ENCODE peak calls at places on chromosomes 13 and 19, in eight cellular contexts. One of them, this sample, is unnamed.

GRCh38 chr13:42807866-42808265 is 26.5 kb downstream of the FAM216B start:
- DNase-seq in iris pigment epithelial cell: peak; percentile 85
- DNase-seq in mesenchymal stem cell: peak; percentile 75
- DNase-seq in OCI-LY7: no peak
- DNase-seq in bronchial epithelial cell: peak; percentile 92
- DNase-seq in NCI-H1092 treated with DMSO at 0.1 percent for 48 hours: no peak
- DNase-seq in activated T-cell treated with anti-CD3 and anti-CD28 coated beads, Interleukin-2, amount 50 U/mL, for 72 hours: no peak
- DNase-seq in T-helper 1 cell: no peak
- DNase-seq in this sample: no peak

GRCh38 chr13:25770601-25771000 is 281.2 kb downstream of the SHISA2 start:
- DNase-seq in iris pigment epithelial cell: no peak
- DNase-seq in mesenchymal stem cell: no peak
- DNase-seq in T-helper 1 cell: no peak
- DNase-seq in NCI-H1092 treated with DMSO at 0.1 percent for 48 hours: no peak
- DNase-seq in OCI-LY7: no peak
- DNase-seq in bronchial epithelial cell: no peak
- DNase-seq in activated T-cell treated with anti-CD3 and anti-CD28 coated beads, Interleukin-2, amount 50 U/mL, for 72 hours: no peak
- DNase-seq in this sample: no peak

GRCh38 chr19:19510432-19510831 is 4.9 kb downstream of the TSSK6 start:
- DNase-seq in activated T-cell treated with anti-CD3 and anti-CD28 coated beads, Interleukin-2, amount 50 U/mL, for 72 hours: no peak
- DNase-seq in iris pigment epithelial cell: no peak
- DNase-seq in bronchial epithelial cell: peak; percentile 35
- DNase-seq in OCI-LY7: no peak
- DNase-seq in mesenchymal stem cell: no peak
- DNase-seq in NCI-H1092 treated with DMSO at 0.1 percent for 48 hours: no peak
- DNase-seq in T-helper 1 cell: no peak
- DNase-seq in this sample: no peak

GRCh38 chr19:10544242-10544752 is 593 bp downstream of the ATG4D start:
- DNase-seq in OCI-LY7: peak; percentile 37
- DNase-seq in bronchial epithelial cell: no peak
- DNase-seq in activated T-cell treated with anti-CD3 and anti-CD28 coated beads, Interleukin-2, amount 50 U/mL, for 72 hours: peak; percentile 30
- DNase-seq in T-helper 1 cell: no peak
- DNase-seq in NCI-H1092 treated with DMSO at 0.1 percent for 48 hours: no peak
- DNase-seq in mesenchymal stem cell: peak; percentile 28
- DNase-seq in iris pigment epithelial cell: no peak
- DNase-seq in this sample: peak; percentile 58

GRCh38 chr19:38004505-38005223 is 97.7 kb downstream of the SIPA1L3 start:
- DNase-seq in activated T-cell treated with anti-CD3 and anti-CD28 coated beads, Interleukin-2, amount 50 U/mL, for 72 hours: peak; percentile 21
- DNase-seq in NCI-H1092 treated with DMSO at 0.1 percent for 48 hours: peak; percentile 75
- DNase-seq in iris pigment epithelial cell: peak; percentile 98
- DNase-seq in mesenchymal stem cell: peak; percentile 97
- DNase-seq in OCI-LY7: peak; percentile 93
- DNase-seq in T-helper 1 cell: no peak
- DNase-seq in bronchial epithelial cell: peak; percentile 95
- DNase-seq in this sample: peak; percentile 76

GRCh38 chr19:33273065-33273736 is 29.1 kb downstream of the CEBPA start:
- DNase-seq in bronchial epithelial cell: peak; percentile 45
- DNase-seq in activated T-cell treated with anti-CD3 and anti-CD28 coated beads, Interleukin-2, amount 50 U/mL, for 72 hours: no peak
- DNase-seq in NCI-H1092 treated with DMSO at 0.1 percent for 48 hours: no peak
- DNase-seq in mesenchymal stem cell: no peak
- DNase-seq in OCI-LY7: no peak
- DNase-seq in T-helper 1 cell: no peak
- DNase-seq in iris pigment epithelial cell: no peak
- DNase-seq in this sample: no peak

GRCh38 chr19:3693030-3693925 is 7.0 kb downstream of the PIP5K1C start:
- DNase-seq in T-helper 1 cell: no peak
- DNase-seq in OCI-LY7: no peak
- DNase-seq in bronchial epithelial cell: no peak
- DNase-seq in mesenchymal stem cell: no peak
- DNase-seq in iris pigment epithelial cell: no peak
- DNase-seq in NCI-H1092 treated with DMSO at 0.1 percent for 48 hours: no peak
- DNase-seq in activated T-cell treated with anti-CD3 and anti-CD28 coated beads, Interleukin-2, amount 50 U/mL, for 72 hours: no peak
- DNase-seq in this sample: no peak

GRCh38 chr19:4014541-4015491 is 7.3 kb downstream of the PIAS4 start:
- DNase-seq in activated T-cell treated with anti-CD3 and anti-CD28 coated beads, Interleukin-2, amount 50 U/mL, for 72 hours: peak; percentile 45
- DNase-seq in bronchial epithelial cell: no peak
- DNase-seq in iris pigment epithelial cell: no peak
- DNase-seq in OCI-LY7: peak; percentile 14
- DNase-seq in NCI-H1092 treated with DMSO at 0.1 percent for 48 hours: no peak
- DNase-seq in mesenchymal stem cell: no peak
- DNase-seq in T-helper 1 cell: no peak
- DNase-seq in this sample: no peak

GRCh38 chr19:42153606-42154405 is 21.6 kb upstream of the POU2F2 start:
- DNase-seq in T-helper 1 cell: no peak
- DNase-seq in OCI-LY7: no peak
- DNase-seq in iris pigment epithelial cell: no peak
- DNase-seq in activated T-cell treated with anti-CD3 and anti-CD28 coated beads, Interleukin-2, amount 50 U/mL, for 72 hours: no peak
- DNase-seq in mesenchymal stem cell: no peak
- DNase-seq in bronchial epithelial cell: no peak
- DNase-seq in NCI-H1092 treated with DMSO at 0.1 percent for 48 hours: peak; percentile 75
- DNase-seq in this sample: no peak

GRCh38 chr19:55385236-55385748 is 440 bp upstream of the RPL28 start:
- DNase-seq in iris pigment epithelial cell: peak; percentile 96
- DNase-seq in T-helper 1 cell: peak; percentile 84
- DNase-seq in OCI-LY7: peak; percentile 96
- DNase-seq in mesenchymal stem cell: peak; percentile 97
- DNase-seq in NCI-H1092 treated with DMSO at 0.1 percent for 48 hours: peak; percentile 94
- DNase-seq in activated T-cell treated with anti-CD3 and anti-CD28 coated beads, Interleukin-2, amount 50 U/mL, for 72 hours: peak; percentile 94
- DNase-seq in bronchial epithelial cell: peak; percentile 92
- DNase-seq in this sample: peak; percentile 97

GRCh38 chr19:51743405-51743804 is 8.3 kb downstream of the FPR1 start:
- DNase-seq in iris pigment epithelial cell: peak; percentile 43
- DNase-seq in activated T-cell treated with anti-CD3 and anti-CD28 coated beads, Interleukin-2, amount 50 U/mL, for 72 hours: no peak
- DNase-seq in NCI-H1092 treated with DMSO at 0.1 percent for 48 hours: no peak
- DNase-seq in OCI-LY7: no peak
- DNase-seq in bronchial epithelial cell: no peak
- DNase-seq in T-helper 1 cell: no peak
- DNase-seq in mesenchymal stem cell: no peak
- DNase-seq in this sample: no peak

GRCh38 chr13:105465251-105465650 is 1070.2 kb downstream of the EFNB2 start:
- DNase-seq in mesenchymal stem cell: no peak
- DNase-seq in T-helper 1 cell: no peak
- DNase-seq in activated T-cell treated with anti-CD3 and anti-CD28 coated beads, Interleukin-2, amount 50 U/mL, for 72 hours: no peak
- DNase-seq in NCI-H1092 treated with DMSO at 0.1 percent for 48 hours: no peak
- DNase-seq in iris pigment epithelial cell: no peak
- DNase-seq in bronchial epithelial cell: peak; percentile 82
- DNase-seq in OCI-LY7: no peak
- DNase-seq in this sample: no peak

GRCh38 chr13:98206946-98207345 is 29.9 kb upstream of the RNF113B start:
- DNase-seq in bronchial epithelial cell: peak; percentile 52
- DNase-seq in OCI-LY7: no peak
- DNase-seq in iris pigment epithelial cell: peak; percentile 99
- DNase-seq in mesenchymal stem cell: peak; percentile 95
- DNase-seq in activated T-cell treated with anti-CD3 and anti-CD28 coated beads, Interleukin-2, amount 50 U/mL, for 72 hours: no peak
- DNase-seq in T-helper 1 cell: no peak
- DNase-seq in NCI-H1092 treated with DMSO at 0.1 percent for 48 hours: no peak
- DNase-seq in this sample: no peak

GRCh38 chr13:50626031-50626643 is 217.4 kb downstream of the DLEU7 start:
- DNase-seq in bronchial epithelial cell: peak; percentile 22
- DNase-seq in T-helper 1 cell: no peak
- DNase-seq in activated T-cell treated with anti-CD3 and anti-CD28 coated beads, Interleukin-2, amount 50 U/mL, for 72 hours: no peak
- DNase-seq in iris pigment epithelial cell: peak; percentile 96
- DNase-seq in NCI-H1092 treated with DMSO at 0.1 percent for 48 hours: no peak
- DNase-seq in mesenchymal stem cell: peak; percentile 84
- DNase-seq in OCI-LY7: no peak
- DNase-seq in this sample: no peak

GRCh38 chr13:24788538-24788937 is 24.6 kb downstream of the RNF17 start:
- DNase-seq in activated T-cell treated with anti-CD3 and anti-CD28 coated beads, Interleukin-2, amount 50 U/mL, for 72 hours: no peak
- DNase-seq in T-helper 1 cell: no peak
- DNase-seq in NCI-H1092 treated with DMSO at 0.1 percent for 48 hours: no peak
- DNase-seq in bronchial epithelial cell: no peak
- DNase-seq in mesenchymal stem cell: no peak
- DNase-seq in iris pigment epithelial cell: no peak
- DNase-seq in OCI-LY7: no peak
- DNase-seq in this sample: no peak

This sample was measured in GM20000.